ENCODE peak calls at places on chromosomes 4 and X, in six cellular contexts. K is H9, X is psoas muscle, U is cardiac muscle cell, E is HuH-7, I is nucleus accumbens. Q is an unnamed sample.
A peak's percentile ranks its signal among the peaks of the same experiment; 100 is the strongest.

GRCh38 chrX:108036298-108036973 is 8.4 kb upstream of the VSIG1 start:
- DNase-seq in K (no peak), X (no peak), U (peak; percentile 78), E (peak; percentile 41), I (no peak), Q (peak; percentile 80)

GRCh38 chr4:38889143-38889542 is 21.5 kb downstream of the FAM114A1 start:
- DNase-seq in K (no peak), X (no peak), U (peak; percentile 81), E (peak; percentile 25), I (peak; percentile 8), Q (peak; percentile 74)

GRCh38 chr4:106149911-106150310 is 166.1 kb downstream of the TBCK start:
- DNase-seq in K (no peak), X (no peak), U (no peak), E (no peak), I (no peak), Q (no peak)

GRCh38 chrX:97705936-97706335 is 822.2 kb downstream of the RPA4 start:
- DNase-seq in K (no peak), X (no peak), U (no peak), E (no peak), I (no peak), Q (no peak)

GRCh38 chr4:22492987-22493386 is 22.9 kb downstream of the ADGRA3 start:
- DNase-seq in K (no peak), X (no peak), U (no peak), E (no peak), I (no peak), Q (no peak)

GRCh38 chrX:65894138-65894537 is 145.7 kb downstream of the VSIG4 start:
- DNase-seq in K (no peak), X (no peak), U (no peak), E (no peak), I (no peak), Q (peak; percentile 14)

GRCh38 chr4:5863461-5864113 is 29.3 kb downstream of the CRMP1 start:
- DNase-seq in K (no peak), X (no peak), U (peak; percentile 81), E (no peak), I (peak; percentile 41), Q (peak; percentile 24)

GRCh38 chr4:154973636-154974035 is 192.6 kb downstream of the RBM46 start:
- DNase-seq in K (no peak), X (no peak), U (no peak), E (no peak), I (no peak), Q (no peak)

GRCh38 chrX:149092179-149092578 is 412.9 kb downstream of the IDS start:
- DNase-seq in K (no peak), X (no peak), U (no peak), E (no peak), I (no peak), Q (no peak)

GRCh38 chr4:2058264-2059033 is 678 bp upstream of the NAT8L start:
- DNase-seq in K (peak; percentile 65), X (peak; percentile 48), U (no peak), E (peak; percentile 87), I (no peak), Q (no peak)

GRCh38 chrX:84729809-84730208 is 227.6 kb upstream of the HDX start:
- DNase-seq in K (peak; percentile 42), X (no peak), U (peak; percentile 35), E (no peak), I (peak; percentile 1), Q (peak; percentile 63)

GRCh38 chr4:43132010-43132582 is 239.6 kb downstream of the GRXCR1 start:
- DNase-seq in K (peak; percentile 55), X (no peak), U (peak; percentile 79), E (peak; percentile 36), I (peak; percentile 45), Q (peak; percentile 75)

GRCh38 chrX:137852502-137852901 is 286.6 kb downstream of the ZIC3 start:
- DNase-seq in K (no peak), X (no peak), U (no peak), E (no peak), I (no peak), Q (no peak)

GRCh38 chr4:151600432-151600831 is 160.4 kb downstream of the GATB start:
- DNase-seq in K (no peak), X (no peak), U (no peak), E (no peak), I (no peak), Q (no peak)

GRCh38 chr4:146998157-146998556 is 52.5 kb upstream of the TTC29 start:
- DNase-seq in K (no peak), X (no peak), U (no peak), E (no peak), I (no peak), Q (no peak)

GRCh38 chr4:175776217-175776616 is 35.8 kb downstream of the GPM6A start:
- DNase-seq in K (peak; percentile 73), X (no peak), U (no peak), E (no peak), I (no peak), Q (no peak)

GRCh38 chrX:130805906-130806305 is 97.1 kb downstream of the ENOX2 start:
- DNase-seq in K (no peak), X (no peak), U (no peak), E (no peak), I (no peak), Q (no peak)

GRCh38 chr4:187606581-187606980 is 389.0 kb upstream of the ZFP42 start:
- DNase-seq in K (peak; percentile 63), X (no peak), U (peak; percentile 72), E (peak; percentile 13), I (no peak), Q (peak; percentile 56)

GRCh38 chr4:144376905-144377304 is 236.4 kb upstream of the GYPA start:
- DNase-seq in K (no peak), X (no peak), U (no peak), E (no peak), I (no peak), Q (no peak)

GRCh38 chr4:83011779-83012630 is 1.4 kb upstream of the LIN54 start:
- DNase-seq in K (peak; percentile 34), X (peak; percentile 68), U (no peak), E (no peak), I (no peak), Q (peak; percentile 74)

GRCh38 chr4:37157403-37158167 is 87.0 kb upstream of the NWD2 start:
- DNase-seq in K (no peak), X (no peak), U (no peak), E (no peak), I (no peak), Q (peak; percentile 26)

Q was measured in HT-29.